ENCODE peak calls at places on chromosomes 6 and 20, in six cellular contexts. T is hepatocyte, Q is PC-9, B is HepG2, J is IMR-90, G is neural progenitor cell. E is an unnamed sample.

GRCh38 chr6:23890543-23891227 is 235.3 kb upstream of the NRSN1 start:
- DNase-seq in T (no peak), Q (no peak), B (no peak), J (no peak), G (no peak), E (no peak)

GRCh38 chr6:21846541-21847451 is 253.2 kb downstream of the SOX4 start:
- DNase-seq in T (peak; percentile 82), Q (peak; percentile 36), B (peak; percentile 25), J (peak; percentile 37), G (peak; percentile 67), E (peak; percentile 56)

GRCh38 chr6:934686-935085 is 241.7 kb upstream of the EXOC2 start:
- DNase-seq in T (no peak), Q (no peak), B (no peak), J (no peak), G (no peak), E (no peak)

GRCh38 chr6:104572901-104573300 is 286.8 kb downstream of the HACE1 start:
- DNase-seq in T (no peak), Q (no peak), B (no peak), J (no peak), G (no peak), E (no peak)

GRCh38 chr6:79946242-79946641 is 1.1 kb downstream of the ELOVL4 start:
- DNase-seq in T (peak; percentile 40), Q (no peak), B (peak; percentile 25), J (peak; percentile 35), G (peak; percentile 78), E (peak; percentile 60)

GRCh38 chr6:66103954-66104353 is 396.9 kb upstream of the EYS start:
- DNase-seq in T (no peak), Q (no peak), B (no peak), J (peak; percentile 0), G (no peak), E (no peak)

GRCh38 chr6:151014404-151015150 is 149.1 kb downstream of the MTHFD1L start:
- DNase-seq in T (peak; percentile 86), Q (peak; percentile 56), B (peak; percentile 80), J (peak; percentile 71), G (peak; percentile 73), E (peak; percentile 81)

GRCh38 chr20:25867776-25868649 is 171.4 kb upstream of the ZNF337 start:
- DNase-seq in T (peak; percentile 64), Q (peak; percentile 37), B (no peak), J (peak; percentile 16), G (peak; percentile 86), E (peak; percentile 82)

GRCh38 chr6:167671977-167672687 is 154.6 kb upstream of the AFDN start:
- DNase-seq in T (no peak), Q (no peak), B (no peak), J (no peak), G (no peak), E (no peak)

GRCh38 chr6:157741321-157741720 is 81.7 kb upstream of the SNX9 start:
- DNase-seq in T (no peak), Q (no peak), B (no peak), J (no peak), G (no peak), E (no peak)

GRCh38 chr6:151240861-151241642 is 1.3 kb downstream of the AKAP12 start:
- DNase-seq in T (peak; percentile 64), Q (peak; percentile 48), B (no peak), J (peak; percentile 73), G (peak; percentile 75), E (peak; percentile 79)

GRCh38 chr6:85422996-85423395 is 26.9 kb upstream of the NT5E start:
- DNase-seq in T (no peak), Q (no peak), B (no peak), J (no peak), G (no peak), E (no peak)

GRCh38 chr6:939526-940252 is 246.8 kb upstream of the EXOC2 start:
- DNase-seq in T (no peak), Q (no peak), B (no peak), J (no peak), G (no peak), E (no peak)

GRCh38 chr6:76992553-76992952 is 470.7 kb downstream of the HTR1B start:
- DNase-seq in T (no peak), Q (no peak), B (no peak), J (no peak), G (no peak), E (no peak)

GRCh38 chr6:15551798-15552197 is 111.0 kb downstream of the DTNBP1 start:
- DNase-seq in T (no peak), Q (no peak), B (no peak), J (peak; percentile 13), G (peak; percentile 73), E (no peak)

GRCh38 chr6:167394330-167394729 is 69.4 kb downstream of the TTLL2 start:
- DNase-seq in T (no peak), Q (no peak), B (no peak), J (no peak), G (peak; percentile 0), E (no peak)

GRCh38 chr6:110811187-110811586 is 4.1 kb downstream of the CDK19 start:
- DNase-seq in T (no peak), Q (no peak), B (no peak), J (no peak), G (no peak), E (no peak)

GRCh38 chr6:163159689-163160088 is 254.8 kb upstream of the QKI start:
- DNase-seq in T (no peak), Q (no peak), B (no peak), J (no peak), G (no peak), E (no peak)

GRCh38 chr20:40265872-40266533 is 423.0 kb downstream of the MAFB start:
- DNase-seq in T (peak; percentile 38), Q (no peak), B (peak; percentile 35), J (no peak), G (peak; percentile 61), E (no peak)

GRCh38 chr6:156912431-156912830 is 135.3 kb downstream of the ARID1B start:
- DNase-seq in T (no peak), Q (no peak), B (no peak), J (no peak), G (no peak), E (no peak)

GRCh38 chr20:62210496-62210855 is 9.6 kb downstream of the HRH3 start:
- DNase-seq in T (no peak), Q (no peak), B (no peak), J (no peak), G (no peak), E (no peak)

GRCh38 chr6:98831057-98832031 is 3.0 kb upstream of the POU3F2 start:
- DNase-seq in T (no peak), Q (no peak), B (no peak), J (no peak), G (peak; percentile 60), E (peak; percentile 89)

GRCh38 chr20:33861458-33861857 is 50.3 kb downstream of the CHMP4B start:
- DNase-seq in T (no peak), Q (no peak), B (no peak), J (no peak), G (no peak), E (no peak)

GRCh38 chr20:33858666-33859065 is 47.5 kb downstream of the CHMP4B start:
- DNase-seq in T (no peak), Q (no peak), B (no peak), J (no peak), G (no peak), E (no peak)

GRCh38 chr20:33857722-33858563 is 46.8 kb downstream of the CHMP4B start:
- DNase-seq in T (no peak), Q (no peak), B (no peak), J (no peak), G (no peak), E (no peak)

GRCh38 chr20:33859751-33860150 is 48.6 kb downstream of the CHMP4B start:
- DNase-seq in T (no peak), Q (no peak), B (no peak), J (no peak), G (no peak), E (no peak)

GRCh38 chr20:33859157-33859695 is 48.1 kb downstream of the CHMP4B start:
- DNase-seq in T (no peak), Q (peak; percentile 74), B (peak; percentile 37), J (no peak), G (no peak), E (no peak)
- H3K4me3 ChIP-seq in T (no peak overlapping the region), Q (no peak overlapping the region), B (no peak overlapping the region), J (no peak overlapping the region), G (no peak overlapping the region), E (no peak overlapping the region)

GRCh38 chr20:2108498-2108897 is 6.9 kb downstream of the STK35 start:
- DNase-seq in T (no peak), Q (no peak), B (no peak), J (no peak), G (no peak), E (no peak)
- H3K36me3 ChIP-seq in T (no peaks in the 10 kb centered on the region), Q (peaks cover 21% of the 10 kb centered on the region), B (peaks cover 42% of the 10 kb centered on the region), J (peaks cover 6% of the 10 kb centered on the region), G (peaks cover 4% of the 10 kb centered on the region), E (peaks cover 7% of the 10 kb centered on the region)

GRCh38 chr6:144544266-144544830 is 259.2 kb downstream of the UTRN start:
- DNase-seq in T (no peak), Q (no peak), B (no peak), J (no peak), G (no peak), E (no peak)

GRCh38 chr6:144547409-144547808 is 262.3 kb downstream of the UTRN start:
- DNase-seq in T (no peak), Q (no peak), B (no peak), J (peak; percentile 13), G (no peak), E (no peak)

GRCh38 chr6:144546807-144547206 is 261.7 kb downstream of the UTRN start:
- DNase-seq in T (no peak), Q (no peak), B (no peak), J (no peak), G (no peak), E (no peak)

GRCh38 chr6:144548525-144548924 is 263.4 kb downstream of the UTRN start:
- DNase-seq in T (no peak), Q (no peak), B (no peak), J (no peak), G (no peak), E (no peak)

GRCh38 chr6:144543006-144543871 is 258.1 kb downstream of the UTRN start:
- DNase-seq in T (no peak), Q (peak; percentile 36), B (no peak), J (peak; percentile 60), G (no peak), E (peak; percentile 1)
- H3K4me3 ChIP-seq in T (no peak overlapping the region), Q (no peak overlapping the region), B (no peak overlapping the region), J (no peak overlapping the region), G (no peak overlapping the region), E (no peak overlapping the region)

GRCh38 chr20:20037960-20038359 is 14.3 kb downstream of the CRNKL1 start:
- DNase-seq in T (no peak), Q (peak; percentile 52), B (no peak), J (peak; percentile 79), G (no peak), E (no peak)
- H3K36me3 ChIP-seq in T (no peaks in the 10 kb centered on the region), Q (peaks cover 32% of the 10 kb centered on the region), B (peaks cover 48% of the 10 kb centered on the region), J (peaks cover 50% of the 10 kb centered on the region), G (peaks cover 31% of the 10 kb centered on the region), E (peaks cover 31% of the 10 kb centered on the region)

DNA sequence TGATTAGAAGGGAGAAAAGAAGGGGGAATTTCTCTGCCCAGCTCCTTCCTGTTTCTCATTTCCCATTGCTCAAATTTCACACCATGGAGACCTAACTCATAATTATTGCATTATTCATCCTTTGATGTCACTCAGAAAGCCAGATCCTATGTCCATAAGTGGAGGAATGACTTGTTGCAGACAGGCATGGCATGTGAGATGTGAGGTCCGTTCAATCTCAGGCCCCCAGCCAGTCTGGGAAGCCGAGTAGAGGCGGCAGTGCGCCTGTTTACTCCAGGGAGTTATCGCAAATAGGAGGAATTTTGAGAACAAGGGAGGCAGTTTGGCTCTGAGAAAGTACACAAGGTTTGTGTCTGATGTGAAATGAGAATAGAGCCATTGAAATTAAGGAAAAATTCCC is 26.9 kb upstream of the MOCS1 start:
- DNase-seq in T (no peak), Q (no peak), B (no peak), J (peak; percentile 47), G (no peak), E (no peak)
- H3K4me3 ChIP-seq in T (no peak overlapping the region), Q (no peak overlapping the region), B (no peak overlapping the region), J (no peak overlapping the region), G (no peak overlapping the region), E (no peak overlapping the region)

GRCh38 chr20:17722493-17723300 is 22.9 kb downstream of the BANF2 start:
- DNase-seq in T (no peak), Q (no peak), B (no peak), J (no peak), G (no peak), E (no peak)
- H3K36me3 ChIP-seq in T (no peaks in the 10 kb centered on the region), Q (no peaks in the 10 kb centered on the region), B (no peaks in the 10 kb centered on the region), J (no peaks in the 10 kb centered on the region), G (no peaks in the 10 kb centered on the region), E (no peaks in the 10 kb centered on the region)